ENCODE peak calls at places on chromosomes 2 and 18, in four cellular contexts. D, T, Z and B are unnamed samples.

GRCh38 chr2:85852979-85853498 is 35.8 kb downstream of the ST3GAL5 start:
- DNase-seq in D (no peak), T (no peak), Z (peak), B (no peak)

GRCh38 chr18:49917742-49918141 is 104.4 kb upstream of the ACAA2 start:
- DNase-seq in D (no peak), T (no peak), Z (no peak), B (no peak)

GRCh38 chr2:239935789-239936758 is 89.1 kb downstream of the NDUFA10 start:
- DNase-seq in D (no peak), T (no peak), Z (peak), B (no peak)

GRCh38 chr18:48940854-48941531 is 9.8 kb downstream of the SMAD7 start:
- DNase-seq in D (peak), T (no peak), Z (peak), B (no peak)

GRCh38 chr18:77038182-77038581 is 94.4 kb downstream of the MBP start:
- DNase-seq in D (no peak), T (no peak), Z (no peak), B (no peak)

GRCh38 chr2:161436411-161436810 is 20.3 kb downstream of the TBR1 start:
- DNase-seq in D (peak), T (peak), Z (no peak), B (no peak)

GRCh38 chr2:54009549-54009948 is 38.8 kb upstream of the PSME4 start:
- DNase-seq in D (no peak), T (peak), Z (no peak), B (no peak)

GRCh38 chr2:61631321-61631720 is 93.2 kb upstream of the XPO1 start:
- DNase-seq in D (no peak), T (no peak), Z (no peak), B (no peak)

GRCh38 chr2:236730393-236730792 is 160.8 kb downstream of the ACKR3 start:
- DNase-seq in D (no peak), T (no peak), Z (no peak), B (no peak)

GRCh38 chr2:231029563-231029962 is 7.8 kb upstream of the C2orf72 start:
- DNase-seq in D (no peak), T (no peak), Z (no peak), B (no peak)

GRCh38 chr18:21851327-21851961 is 110.9 kb downstream of the MIB1 start:
- DNase-seq in D (peak), T (peak), Z (no peak), B (no peak)

GRCh38 chr2:45862843-45863242 is 211.4 kb downstream of the PRKCE start:
- DNase-seq in D (no peak), T (no peak), Z (peak), B (no peak)

GRCh38 chr2:186105016-186105415 is 366.4 kb downstream of the FSIP2 start:
- DNase-seq in D (no peak), T (no peak), Z (no peak), B (no peak)

GRCh38 chr2:45128580-45128997 is 119.3 kb upstream of the SIX2 start:
- DNase-seq in D (peak), T (peak), Z (peak), B (no peak)

DNA sequence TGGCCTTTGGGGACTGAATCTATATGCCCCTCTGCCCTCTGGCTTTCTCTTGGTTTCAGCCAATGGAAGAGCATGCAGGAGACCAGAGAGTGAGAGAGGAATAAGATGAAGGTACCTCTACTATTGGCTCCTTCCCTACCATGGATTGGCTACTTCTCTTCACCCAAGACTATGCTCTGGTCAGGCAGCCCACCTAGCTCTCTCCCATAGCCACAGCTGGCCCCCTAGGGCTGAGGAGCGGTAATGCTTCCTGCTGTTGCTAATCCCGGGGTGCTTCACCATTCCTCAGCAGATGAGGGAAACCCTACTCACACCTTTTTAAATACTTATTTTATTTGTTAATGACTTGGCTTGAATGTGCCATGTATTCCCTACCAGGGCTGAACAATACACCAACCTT is 142.4 kb downstream of the MREG start:
- DNase-seq in D (no peak), T (no peak), Z (no peak), B (peak)
- TF ChIP-seq CTCF in D (peak), T (peak), Z (no peak), B (peak)

GRCh38 chr2:208255557-208256106 is 761 bp upstream of the IDH1 start:
- DNase-seq in D (no peak), T (no peak), Z (no peak), B (no peak)
- TF ChIP-seq CTCF in D (no peak), T (no peak), Z (no peak), B (no peak)

DNA sequence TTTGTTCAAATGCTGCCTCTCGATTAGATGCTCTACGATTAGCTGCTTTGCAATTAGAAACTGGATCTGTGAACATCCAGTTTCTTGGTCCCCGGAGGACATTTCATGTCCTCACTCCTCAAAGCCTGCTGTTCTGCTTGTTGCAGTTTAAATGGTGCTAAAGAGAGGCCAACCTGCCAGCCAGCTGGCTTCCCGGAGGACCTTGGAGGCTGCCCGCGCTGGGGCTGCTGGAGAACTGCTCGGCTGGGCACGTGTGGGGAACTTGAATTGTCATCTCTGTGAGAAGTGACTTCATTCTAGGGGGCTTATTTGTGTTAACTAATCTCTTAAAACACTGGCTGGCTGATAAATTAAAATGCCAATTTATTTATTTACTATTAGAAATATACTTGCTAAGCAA is 117.3 kb upstream of the NABP1 start:
- DNase-seq in D (no peak), T (no peak), Z (no peak), B (no peak)
- TF ChIP-seq CTCF in D (no peak), T (no peak), Z (no peak), B (no peak)

GRCh38 chr2:233928594-233929351 is 11.6 kb downstream of the TRPM8 start:
- DNase-seq in D (peak), T (peak), Z (no peak), B (peak)
- TF ChIP-seq CTCF in D (peak), T (peak), Z (no peak), B (peak)